ENCODE peak calls at places on chromosomes 7 and 10, in four cellular contexts. C is PC-9; R is OCI-LY7; H is CD4-positive, CD25-positive, alpha-beta regulatory T cell. E is an unnamed sample.

GRCh38 chr7:112995091-112995824 is 91.4 kb downstream of the GPR85 start:
- DNase-seq in C (no peak), R (no peak), H (no peak), E (no peak)

GRCh38 chr10:84213076-84213475 is 12.3 kb downstream of the LRIT2 start:
- DNase-seq in C (no peak), R (no peak), H (no peak), E (no peak)

GRCh38 chr7:150380463-150380862 is 1.3 kb downstream of the ZNF775 start:
- DNase-seq in C (no peak), R (no peak), H (no peak), E (no peak)

GRCh38 chr7:22860784-22861482 is 38.3 kb upstream of the TOMM7 start:
- DNase-seq in C (no peak), R (peak; percentile 40), H (peak; percentile 16), E (no peak)

GRCh38 chr7:2247141-2247985 is 5.3 kb downstream of the NUDT1 start:
- DNase-seq in C (no peak), R (peak; percentile 51), H (no peak), E (peak; percentile 75)

GRCh38 chr10:95837783-95838182 is 70.0 kb upstream of the CC2D2B start:
- DNase-seq in C (no peak), R (peak; percentile 65), H (no peak), E (no peak)

GRCh38 chr7:16753932-16754571 is 497 bp downstream of the TSPAN13 start:
- DNase-seq in C (peak; percentile 46), R (peak; percentile 35), H (no peak), E (peak; percentile 71)

GRCh38 chr7:119665791-119666190 is 607.2 kb upstream of the KCND2 start:
- DNase-seq in C (no peak), R (no peak), H (no peak), E (no peak)

GRCh38 chr10:34813626-34814227 is 1.4 kb downstream of the PARD3 start:
- DNase-seq in C (peak; percentile 24), R (no peak), H (no peak), E (no peak)

GRCh38 chr10:119420950-119421875 is 121.3 kb downstream of the RGS10 start:
- DNase-seq in C (no peak), R (no peak), H (no peak), E (no peak)

GRCh38 chr10:89516149-89516832 is 19.1 kb downstream of the SLC16A12 start:
- DNase-seq in C (peak; percentile 55), R (no peak), H (no peak), E (no peak)

GRCh38 chr7:44240983-44241510 is 40.3 kb downstream of the YKT6 start:
- DNase-seq in C (peak; percentile 82), R (peak; percentile 91), H (peak; percentile 60), E (peak; percentile 87)

GRCh38 chr7:137878333-137878961 is 31.7 kb upstream of the DGKI start:
- DNase-seq in C (no peak), R (no peak), H (no peak), E (no peak)

GRCh38 chr7:131544449-131545425 is 11.7 kb downstream of the PODXL start:
- DNase-seq in C (peak; percentile 33), R (peak; percentile 40), H (no peak), E (no peak)

GRCh38 chr7:51148216-51148615 is 168.4 kb downstream of the COBL start:
- DNase-seq in C (no peak), R (no peak), H (no peak), E (no peak)

GRCh38 chr7:117970806-117971205 is 97.6 kb upstream of the CTTNBP2 start:
- DNase-seq in C (no peak), R (no peak), H (no peak), E (no peak)

GRCh38 chr10:102119417-102120141 is 589 bp downstream of the LDB1 start:
- DNase-seq in C (peak; percentile 42), R (peak; percentile 69), H (peak; percentile 48), E (peak; percentile 80)

GRCh38 chr10:119422685-119423509 is 119.6 kb downstream of the RGS10 start:
- DNase-seq in C (no peak), R (no peak), H (no peak), E (no peak)

GRCh38 chr7:106623846-106624245 is 37.1 kb downstream of the CCDC71L start:
- DNase-seq in C (no peak), R (no peak), H (no peak), E (no peak)

GRCh38 chr10:91127341-91128082 is 93.0 kb upstream of the PCGF5 start:
- DNase-seq in C (no peak), R (no peak), H (no peak), E (no peak)

GRCh38 chr10:35592421-35592820 is 12.7 kb upstream of the GJD4 start:
- DNase-seq in C (no peak), R (no peak), H (no peak), E (no peak)

GRCh38 chr10:67036808-67037207 is 111.0 kb downstream of the LRRTM3 start:
- DNase-seq in C (no peak), R (no peak), H (no peak), E (no peak)
- H3K9me3 ChIP-seq in C (no peaks in the 10 kb centered on the region), R (no peaks in the 10 kb centered on the region), H (no peaks in the 10 kb centered on the region), E (no peaks in the 10 kb centered on the region)

GRCh38 chr7:158985583-158985982 is 129.2 kb downstream of the DYNC2I1 start:
- DNase-seq in C (no peak), R (no peak), H (no peak), E (no peak)
- H3K9me3 ChIP-seq in C (peaks cover 26% of the 10 kb centered on the region), R (peaks cover 8% of the 10 kb centered on the region), H (peaks cover 36% of the 10 kb centered on the region), E (peaks cover 32% of the 10 kb centered on the region)

GRCh38 chr7:159329979-159330378 is 185.3 kb upstream of the VIPR2 start:
- DNase-seq in C (no peak), R (no peak), H (no peak), E (no peak)
- H3K9me3 ChIP-seq in C (peaks cover 13% of the 10 kb centered on the region), R (peaks cover 6% of the 10 kb centered on the region), H (peaks cover 29% of the 10 kb centered on the region), E (peaks cover 32% of the 10 kb centered on the region)

GRCh38 chr7:158112571-158113320 is 474.9 kb downstream of the PTPRN2 start:
- DNase-seq in C (no peak), R (no peak), H (no peak), E (no peak)
- H3K9me3 ChIP-seq in C (peaks cover 4% of the 10 kb centered on the region), R (peaks cover 7% of the 10 kb centered on the region), H (peaks cover 36% of the 10 kb centered on the region), E (no peaks in the 10 kb centered on the region)

GRCh38 chr7:29606830-29607229 is 43.2 kb downstream of the PRR15 start:
- DNase-seq in C (no peak), R (no peak), H (no peak), E (no peak)

GRCh38 chr7:29604702-29605101 is 41.1 kb downstream of the PRR15 start:
- DNase-seq in C (no peak), R (no peak), H (no peak), E (no peak)

GRCh38 chr7:29607259-29607658 is 43.6 kb downstream of the PRR15 start:
- DNase-seq in C (no peak), R (no peak), H (no peak), E (no peak)

GRCh38 chr7:29606287-29606721 is 42.7 kb downstream of the PRR15 start:
- DNase-seq in C (peak; percentile 67), R (no peak), H (no peak), E (no peak)

GRCh38 chr7:29604052-29604451 is 40.4 kb downstream of the PRR15 start:
- DNase-seq in C (no peak), R (no peak), H (no peak), E (no peak)
- H3K9me3 ChIP-seq in C (peaks cover 8% of the 10 kb centered on the region), R (no peaks in the 10 kb centered on the region), H (no peaks in the 10 kb centered on the region), E (no peaks in the 10 kb centered on the region)

GRCh38 chr7:33190688-33191304 is 61.4 kb downstream of the BBS9 start:
- DNase-seq in C (no peak), R (no peak), H (no peak), E (no peak)
- H3K9me3 ChIP-seq in C (no peaks in the 10 kb centered on the region), R (no peaks in the 10 kb centered on the region), H (no peaks in the 10 kb centered on the region), E (no peaks in the 10 kb centered on the region)

DNA sequence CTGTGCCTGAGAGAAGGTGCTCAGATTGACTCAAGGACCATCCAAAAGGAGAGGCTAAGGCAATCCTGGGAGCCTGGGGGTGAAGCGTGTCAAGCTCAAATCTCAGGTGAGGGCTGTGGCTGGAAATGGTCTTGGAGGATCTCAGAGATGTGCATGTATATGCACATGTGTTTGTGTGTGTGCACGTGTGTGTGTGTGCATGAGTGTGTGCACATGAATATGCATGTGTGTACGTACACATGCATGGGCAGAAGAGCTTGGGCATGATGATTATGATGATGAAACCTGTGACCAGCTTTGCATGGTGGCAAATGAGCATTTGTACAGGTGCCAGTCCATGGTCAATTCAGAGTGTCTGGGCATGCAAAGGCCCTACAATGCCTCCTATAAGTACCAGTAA is 326.6 kb downstream of the CXCL12 start:
- DNase-seq in C (no peak), R (no peak), H (no peak), E (no peak)
- H3K9me3 ChIP-seq in C (no peaks in the 10 kb centered on the region), R (no peaks in the 10 kb centered on the region), H (no peaks in the 10 kb centered on the region), E (no peaks in the 10 kb centered on the region)

DNA sequence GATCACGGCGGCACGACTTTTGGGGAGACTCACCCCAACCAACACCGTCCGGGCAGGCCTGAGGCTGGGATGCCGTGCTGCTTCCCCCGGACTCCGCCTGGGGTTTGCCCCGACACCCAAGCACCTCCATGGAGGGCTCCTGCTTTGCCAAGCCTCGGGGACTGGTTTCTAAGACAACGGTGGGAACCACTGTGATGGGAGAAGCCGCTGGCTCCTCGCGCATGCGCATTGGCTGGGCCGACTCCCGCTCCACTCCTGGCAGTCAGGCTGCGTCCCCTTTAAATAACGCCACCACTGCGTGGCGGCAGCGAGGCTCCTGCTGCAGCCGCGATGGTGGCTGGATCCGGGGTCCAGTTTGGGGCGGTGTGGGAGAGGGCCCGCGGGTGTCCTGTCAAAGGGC is 201.0 kb downstream of the ZNF716 start:
- DNase-seq in C (no peak), R (no peak), H (no peak), E (no peak)
- H3K9me3 ChIP-seq in C (no peaks in the 10 kb centered on the region), R (no peaks in the 10 kb centered on the region), H (peaks cover 31% of the 10 kb centered on the region), E (peaks cover 86% of the 10 kb centered on the region)

GRCh38 chr10:130957978-130958377 is 353.5 kb downstream of the TCERG1L start:
- DNase-seq in C (no peak), R (no peak), H (no peak), E (no peak)
- H3K9me3 ChIP-seq in C (no peaks in the 10 kb centered on the region), R (no peaks in the 10 kb centered on the region), H (no peaks in the 10 kb centered on the region), E (no peaks in the 10 kb centered on the region)

GRCh38 chr10:31829776-31830175 is 98.9 kb downstream of the ARHGAP12 start:
- DNase-seq in C (no peak), R (no peak), H (no peak), E (no peak)

GRCh38 chr10:31832261-31832660 is 96.4 kb downstream of the ARHGAP12 start:
- DNase-seq in C (no peak), R (no peak), H (no peak), E (no peak)

GRCh38 chr10:31836569-31837406 is 91.8 kb downstream of the ARHGAP12 start:
- DNase-seq in C (peak; percentile 7), R (peak; percentile 52), H (no peak), E (peak; percentile 38)

GRCh38 chr10:31833753-31834152 is 94.9 kb downstream of the ARHGAP12 start:
- DNase-seq in C (no peak), R (no peak), H (no peak), E (no peak)

DNA sequence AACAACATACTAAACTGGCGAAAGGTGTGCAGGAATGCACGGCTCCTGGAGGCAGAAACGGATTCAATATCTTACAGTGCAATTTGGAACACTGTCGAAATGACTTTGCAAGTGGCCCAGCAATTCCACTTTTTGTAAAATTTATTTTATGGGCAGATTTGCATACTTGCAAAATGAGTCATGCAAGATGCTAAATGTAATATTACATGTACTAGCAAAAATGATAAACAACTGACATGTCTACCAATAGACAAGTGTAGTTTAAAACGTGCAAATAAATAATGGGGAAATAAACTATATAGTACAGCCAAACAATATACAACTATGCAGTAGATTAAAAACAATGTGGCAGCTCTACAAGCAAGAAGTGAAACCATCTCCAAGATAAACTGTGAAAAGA is 97.7 kb downstream of the ARHGAP12 start:
- DNase-seq in C (no peak), R (no peak), H (no peak), E (no peak)
- H3K9me3 ChIP-seq in C (no peaks in the 10 kb centered on the region), R (no peaks in the 10 kb centered on the region), H (no peaks in the 10 kb centered on the region), E (no peaks in the 10 kb centered on the region)

E was measured in H9.